ENCODE peak calls at places on chromosome 18, in nine cellular contexts. S is gastrocnemius medialis, M is IMR-90, N is lower leg skin, Z is spleen, A is tibial nerve, D is right lobe of liver, X is H1, U is A549. Y is an unnamed sample.

GRCh38 chr18:64208531-64208930 is 59.6 kb upstream of the LINC00305 start:
- DNase-seq in Z (no peak), N (no peak), M (no peak), D (no peak), X (no peak), S (no peak), A (no peak), U (no peak), Y (no peak)

GRCh38 chr18:8798996-8799395 is 93.6 kb downstream of the MTCL1 start:
- DNase-seq in N (no peak), X (no peak), Z (no peak), U (peak; percentile 50), A (no peak), S (peak; percentile 26), D (no peak), M (no peak), Y (no peak)

GRCh38 chr18:59616501-59616900 is 80.7 kb downstream of the CCBE1 start:
- DNase-seq in S (no peak), M (no peak), A (no peak), D (no peak), U (no peak), N (no peak), X (no peak), Z (no peak), Y (no peak)

GRCh38 chr18:62017618-62018017 is 124.8 kb upstream of the RNF152 start:
- DNase-seq in N (no peak), A (no peak), X (no peak), D (no peak), S (no peak), Z (no peak), U (no peak), M (no peak), Y (no peak)

GRCh38 chr18:79106084-79106483 is 36.9 kb downstream of the ATP9B start:
- DNase-seq in Z (no peak), A (no peak), D (no peak), M (no peak), S (no peak), U (no peak), X (no peak), N (no peak), Y (no peak)

GRCh38 chr18:27004056-27004829 is 138.7 kb upstream of the AQP4 start:
- DNase-seq in N (no peak), M (no peak), U (peak; percentile 13), Z (no peak), D (no peak), A (no peak), S (no peak), X (no peak), Y (no peak)

GRCh38 chr18:12766986-12767433 is 64.2 kb downstream of the PSMG2 start:
- DNase-seq in U (peak; percentile 32), M (no peak), N (no peak), X (peak; percentile 73), A (no peak), Z (no peak), S (no peak), D (peak; percentile 26), Y (no peak)

GRCh38 chr18:74063552-74063951 is 84.1 kb downstream of the FBXO15 start:
- DNase-seq in S (no peak), M (no peak), D (no peak), X (no peak), U (no peak), Z (no peak), A (no peak), N (no peak), Y (no peak)

GRCh38 chr18:11494093-11494492 is 115.3 kb upstream of the SLC35G4 start:
- DNase-seq in D (no peak), M (peak; percentile 7), N (no peak), U (no peak), Z (no peak), X (no peak), A (no peak), S (no peak), Y (no peak)

GRCh38 chr18:56650944-56651770 is at the start of gene WDR7:
- DNase-seq in N (peak; percentile 99), S (peak; percentile 98), D (peak; percentile 95), M (peak; percentile 98), Z (peak; percentile 98), U (peak; percentile 97), X (peak; percentile 93), A (peak; percentile 94), Y (peak; percentile 99)
- TF ChIP-seq POLR2A in N (no peak), S (peak; percentile 42), D (peak; percentile 73), M (no peak), Z (no peak), U (no peak), X (peak; percentile 65), A (peak; percentile 40), Y (peak; percentile 18)

GRCh38 chr18:43420091-43420490 is 142.8 kb upstream of the SYT4 start:
- DNase-seq in U (no peak), N (no peak), S (no peak), M (no peak), A (no peak), Z (no peak), X (no peak), D (no peak), Y (no peak)
- TF ChIP-seq POLR2A in U (no peak), N (no peak), S (no peak), M (no peak), A (no peak), Z (no peak), X (no peak), D (no peak), Y (no peak)

DNA sequence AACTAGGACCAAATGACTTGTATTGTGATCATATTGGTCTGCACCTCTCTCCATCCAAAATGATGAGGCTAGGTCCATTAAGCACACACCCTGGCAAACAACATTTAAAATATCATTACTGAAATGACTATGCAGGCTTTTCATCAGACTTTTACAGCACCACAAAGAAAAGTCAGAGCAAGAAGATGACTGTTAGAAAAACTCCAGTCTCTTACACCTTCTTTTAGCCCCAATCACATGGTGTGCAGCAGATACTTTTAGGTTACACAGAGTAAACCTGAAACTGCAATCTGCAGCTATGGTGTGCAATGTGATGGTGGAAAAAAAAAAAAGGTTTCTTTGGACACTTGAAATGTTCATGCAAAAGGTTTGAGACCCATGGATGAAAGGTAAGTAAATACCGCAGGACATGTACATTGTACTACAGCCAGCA is 5.4 kb upstream of the POLI start:
- DNase-seq in X (no peak), U (no peak), M (no peak), D (no peak), N (no peak), Z (no peak), A (no peak), S (no peak), Y (no peak)
- TF ChIP-seq POLR2A in X (no peak), U (no peak), M (no peak), D (no peak), N (no peak), Z (no peak), A (no peak), S (no peak), Y (no peak)

GRCh38 chr18:5895886-5896740 is 791 bp upstream of the TMEM200C start:
- DNase-seq in S (no peak), A (no peak), Z (peak; percentile 75), U (no peak), N (peak; percentile 87), X (no peak), M (peak; percentile 74), D (peak; percentile 39), Y (peak; percentile 74)
- TF ChIP-seq POLR2A in S (no peak), A (no peak), Z (no peak), U (no peak), N (no peak), X (no peak), M (peak; percentile 77), D (no peak), Y (no peak)